ENCODE peak calls at places on chromosomes 6 and 20, in nine cellular contexts. One of them, this sample, is unnamed.

GRCh38 chr6:157229219-157229607 is 94.1 kb downstream of the TMEM242 start:
- DNase-seq in dermis microvascular lymphatic vessel endothelial cell: no peak
- DNase-seq in body of pancreas: no peak
- DNase-seq in Ammon's horn: no peak
- DNase-seq in NCI-H1105: peak; percentile 76
- DNase-seq in NCI-H1436 treated with DMSO at 0.1 percent for 48 hours: no peak
- DNase-seq in GM23248: no peak
- DNase-seq in ureter: no peak
- DNase-seq in retina: no peak
- DNase-seq in this sample: no peak

GRCh38 chr6:22106445-22106844 is 190.4 kb downstream of the PRL start:
- DNase-seq in body of pancreas: no peak
- DNase-seq in Ammon's horn: no peak
- DNase-seq in ureter: no peak
- DNase-seq in NCI-H1436 treated with DMSO at 0.1 percent for 48 hours: no peak
- DNase-seq in GM23248: no peak
- DNase-seq in dermis microvascular lymphatic vessel endothelial cell: no peak
- DNase-seq in NCI-H1105: no peak
- DNase-seq in retina: no peak
- DNase-seq in this sample: no peak

GRCh38 chr20:63295018-63295417 is 2.0 kb downstream of the COL20A1 start:
- DNase-seq in Ammon's horn: no peak
- DNase-seq in GM23248: no peak
- DNase-seq in NCI-H1436 treated with DMSO at 0.1 percent for 48 hours: no peak
- DNase-seq in ureter: no peak
- DNase-seq in NCI-H1105: no peak
- DNase-seq in dermis microvascular lymphatic vessel endothelial cell: no peak
- DNase-seq in body of pancreas: no peak
- DNase-seq in retina: no peak
- DNase-seq in this sample: no peak

GRCh38 chr20:56788041-56788670 is 159.1 kb downstream of the TFAP2C start:
- DNase-seq in NCI-H1105: no peak
- DNase-seq in GM23248: peak; percentile 95
- DNase-seq in retina: no peak
- DNase-seq in Ammon's horn: no peak
- DNase-seq in dermis microvascular lymphatic vessel endothelial cell: peak; percentile 12
- DNase-seq in NCI-H1436 treated with DMSO at 0.1 percent for 48 hours: no peak
- DNase-seq in ureter: peak; percentile 66
- DNase-seq in body of pancreas: peak; percentile 13
- DNase-seq in this sample: no peak

GRCh38 chr6:7098974-7099373 is 8.8 kb upstream of the RREB1 start:
- DNase-seq in Ammon's horn: no peak
- DNase-seq in ureter: no peak
- DNase-seq in GM23248: no peak
- DNase-seq in dermis microvascular lymphatic vessel endothelial cell: no peak
- DNase-seq in NCI-H1436 treated with DMSO at 0.1 percent for 48 hours: no peak
- DNase-seq in NCI-H1105: no peak
- DNase-seq in body of pancreas: no peak
- DNase-seq in retina: no peak
- DNase-seq in this sample: no peak

GRCh38 chr6:74585779-74586178 is 620.1 kb downstream of the COL12A1 start:
- DNase-seq in retina: no peak
- DNase-seq in body of pancreas: no peak
- DNase-seq in ureter: no peak
- DNase-seq in dermis microvascular lymphatic vessel endothelial cell: no peak
- DNase-seq in NCI-H1436 treated with DMSO at 0.1 percent for 48 hours: no peak
- DNase-seq in Ammon's horn: no peak
- DNase-seq in GM23248: peak; percentile 43
- DNase-seq in NCI-H1105: no peak
- DNase-seq in this sample: no peak

GRCh38 chr6:53069431-53069830 is 4.2 kb downstream of the FBXO9 start:
- DNase-seq in body of pancreas: no peak
- DNase-seq in NCI-H1436 treated with DMSO at 0.1 percent for 48 hours: no peak
- DNase-seq in GM23248: no peak
- DNase-seq in dermis microvascular lymphatic vessel endothelial cell: no peak
- DNase-seq in ureter: no peak
- DNase-seq in Ammon's horn: no peak
- DNase-seq in retina: no peak
- DNase-seq in NCI-H1105: no peak
- DNase-seq in this sample: no peak

GRCh38 chr20:2341336-2341735 is 39.4 kb upstream of the TGM6 start:
- DNase-seq in Ammon's horn: no peak
- DNase-seq in ureter: no peak
- DNase-seq in retina: peak; percentile 51
- DNase-seq in NCI-H1436 treated with DMSO at 0.1 percent for 48 hours: no peak
- DNase-seq in NCI-H1105: no peak
- DNase-seq in GM23248: no peak
- DNase-seq in dermis microvascular lymphatic vessel endothelial cell: no peak
- DNase-seq in body of pancreas: no peak
- DNase-seq in this sample: no peak

GRCh38 chr6:74447013-74447412 is 751.0 kb downstream of the CD109 start:
- DNase-seq in retina: no peak
- DNase-seq in NCI-H1436 treated with DMSO at 0.1 percent for 48 hours: no peak
- DNase-seq in body of pancreas: no peak
- DNase-seq in Ammon's horn: peak; percentile 20
- DNase-seq in dermis microvascular lymphatic vessel endothelial cell: peak; percentile 55
- DNase-seq in NCI-H1105: no peak
- DNase-seq in ureter: no peak
- DNase-seq in GM23248: peak; percentile 72
- DNase-seq in this sample: no peak

GRCh38 chr20:56414842-56415765 is 3.0 kb downstream of the CASS4 start:
- DNase-seq in retina: no peak
- DNase-seq in body of pancreas: no peak
- DNase-seq in Ammon's horn: no peak
- DNase-seq in dermis microvascular lymphatic vessel endothelial cell: no peak
- DNase-seq in NCI-H1105: no peak
- DNase-seq in NCI-H1436 treated with DMSO at 0.1 percent for 48 hours: no peak
- DNase-seq in GM23248: peak; percentile 87
- DNase-seq in ureter: no peak
- DNase-seq in this sample: no peak

GRCh38 chr6:157235600-157236039 is 87.7 kb downstream of the TMEM242 start:
- DNase-seq in body of pancreas: peak; percentile 62
- DNase-seq in Ammon's horn: peak; percentile 80
- DNase-seq in retina: peak; percentile 85
- DNase-seq in dermis microvascular lymphatic vessel endothelial cell: peak; percentile 12
- DNase-seq in ureter: peak; percentile 69
- DNase-seq in NCI-H1105: no peak
- DNase-seq in GM23248: peak; percentile 87
- DNase-seq in NCI-H1436 treated with DMSO at 0.1 percent for 48 hours: no peak
- DNase-seq in this sample: peak; percentile 59

GRCh38 chr20:2748551-2749342 is 51.7 kb downstream of the CPXM1 start:
- DNase-seq in NCI-H1105: no peak
- DNase-seq in dermis microvascular lymphatic vessel endothelial cell: no peak
- DNase-seq in retina: no peak
- DNase-seq in ureter: no peak
- DNase-seq in NCI-H1436 treated with DMSO at 0.1 percent for 48 hours: no peak
- DNase-seq in GM23248: no peak
- DNase-seq in Ammon's horn: no peak
- DNase-seq in body of pancreas: no peak
- DNase-seq in this sample: no peak

GRCh38 chr6:13355043-13355945 is 27.0 kb upstream of the TBC1D7 start:
- DNase-seq in body of pancreas: no peak
- DNase-seq in GM23248: peak; percentile 96
- DNase-seq in dermis microvascular lymphatic vessel endothelial cell: no peak
- DNase-seq in NCI-H1436 treated with DMSO at 0.1 percent for 48 hours: no peak
- DNase-seq in Ammon's horn: no peak
- DNase-seq in ureter: no peak
- DNase-seq in retina: no peak
- DNase-seq in NCI-H1105: no peak
- DNase-seq in this sample: no peak

GRCh38 chr6:142941018-142941417 is 4.0 kb downstream of the HIVEP2 start:
- DNase-seq in retina: no peak
- DNase-seq in Ammon's horn: no peak
- DNase-seq in dermis microvascular lymphatic vessel endothelial cell: no peak
- DNase-seq in NCI-H1105: no peak
- DNase-seq in body of pancreas: no peak
- DNase-seq in GM23248: no peak
- DNase-seq in NCI-H1436 treated with DMSO at 0.1 percent for 48 hours: no peak
- DNase-seq in ureter: no peak
- DNase-seq in this sample: no peak

GRCh38 chr20:62407221-62407992 is at the start of gene CABLES2:
- DNase-seq in body of pancreas: peak; percentile 93
- DNase-seq in NCI-H1436 treated with DMSO at 0.1 percent for 48 hours: peak; percentile 56
- DNase-seq in GM23248: peak; percentile 98
- DNase-seq in NCI-H1105: peak; percentile 94
- DNase-seq in retina: peak; percentile 91
- DNase-seq in ureter: peak; percentile 92
- DNase-seq in dermis microvascular lymphatic vessel endothelial cell: peak; percentile 83
- DNase-seq in Ammon's horn: peak; percentile 96
- DNase-seq in this sample: peak; percentile 95

GRCh38 chr6:26089272-26089671 is 2.0 kb downstream of the HFE start:
- DNase-seq in body of pancreas: no peak
- DNase-seq in NCI-H1105: no peak
- DNase-seq in ureter: no peak
- DNase-seq in Ammon's horn: no peak
- DNase-seq in dermis microvascular lymphatic vessel endothelial cell: no peak
- DNase-seq in NCI-H1436 treated with DMSO at 0.1 percent for 48 hours: no peak
- DNase-seq in retina: no peak
- DNase-seq in GM23248: peak; percentile 29
- DNase-seq in this sample: no peak

GRCh38 chr6:107741191-107741680 is 82.9 kb downstream of the SCML4 start:
- DNase-seq in GM23248: no peak
- DNase-seq in body of pancreas: no peak
- DNase-seq in Ammon's horn: no peak
- DNase-seq in ureter: no peak
- DNase-seq in dermis microvascular lymphatic vessel endothelial cell: no peak
- DNase-seq in NCI-H1105: no peak
- DNase-seq in NCI-H1436 treated with DMSO at 0.1 percent for 48 hours: no peak
- DNase-seq in retina: no peak
- DNase-seq in this sample: no peak

GRCh38 chr20:57841297-57841866 is 131.6 kb upstream of the PMEPA1 start:
- DNase-seq in GM23248: no peak
- DNase-seq in retina: no peak
- DNase-seq in Ammon's horn: no peak
- DNase-seq in dermis microvascular lymphatic vessel endothelial cell: no peak
- DNase-seq in ureter: no peak
- DNase-seq in NCI-H1105: no peak
- DNase-seq in NCI-H1436 treated with DMSO at 0.1 percent for 48 hours: no peak
- DNase-seq in body of pancreas: no peak
- DNase-seq in this sample: no peak

GRCh38 chr6:28212510-28213212 is 12.4 kb upstream of the ZSCAN9 start:
- DNase-seq in Ammon's horn: peak; percentile 18
- DNase-seq in body of pancreas: peak; percentile 65
- DNase-seq in ureter: peak; percentile 73
- DNase-seq in GM23248: peak; percentile 87
- DNase-seq in NCI-H1105: peak; percentile 70
- DNase-seq in dermis microvascular lymphatic vessel endothelial cell: peak; percentile 41
- DNase-seq in NCI-H1436 treated with DMSO at 0.1 percent for 48 hours: peak; percentile 66
- DNase-seq in retina: peak; percentile 51
- DNase-seq in this sample: no peak

GRCh38 chr6:11362481-11363018 is 130.1 kb upstream of the NEDD9 start:
- DNase-seq in body of pancreas: no peak
- DNase-seq in NCI-H1105: no peak
- DNase-seq in NCI-H1436 treated with DMSO at 0.1 percent for 48 hours: no peak
- DNase-seq in ureter: no peak
- DNase-seq in retina: no peak
- DNase-seq in Ammon's horn: no peak
- DNase-seq in GM23248: peak; percentile 14
- DNase-seq in dermis microvascular lymphatic vessel endothelial cell: no peak
- DNase-seq in this sample: no peak

GRCh38 chr20:34410331-34410730 is 47.3 kb downstream of the ITCH start:
- DNase-seq in body of pancreas: no peak
- DNase-seq in NCI-H1436 treated with DMSO at 0.1 percent for 48 hours: no peak
- DNase-seq in Ammon's horn: no peak
- DNase-seq in retina: no peak
- DNase-seq in dermis microvascular lymphatic vessel endothelial cell: no peak
- DNase-seq in NCI-H1105: no peak
- DNase-seq in GM23248: peak; percentile 80
- DNase-seq in ureter: no peak
- DNase-seq in this sample: no peak

GRCh38 chr20:54026300-54027064 is 43.9 kb downstream of the BCAS1 start:
- DNase-seq in NCI-H1105: no peak
- DNase-seq in retina: no peak
- DNase-seq in GM23248: no peak
- DNase-seq in ureter: no peak
- DNase-seq in body of pancreas: no peak
- DNase-seq in NCI-H1436 treated with DMSO at 0.1 percent for 48 hours: no peak
- DNase-seq in Ammon's horn: no peak
- DNase-seq in dermis microvascular lymphatic vessel endothelial cell: no peak
- DNase-seq in this sample: no peak

GRCh38 chr6:136685540-136686108 is 106.7 kb downstream of the MAP3K5 start:
- DNase-seq in NCI-H1436 treated with DMSO at 0.1 percent for 48 hours: no peak
- DNase-seq in ureter: no peak
- DNase-seq in Ammon's horn: no peak
- DNase-seq in body of pancreas: no peak
- DNase-seq in GM23248: no peak
- DNase-seq in NCI-H1105: no peak
- DNase-seq in retina: no peak
- DNase-seq in dermis microvascular lymphatic vessel endothelial cell: no peak
- DNase-seq in this sample: no peak

GRCh38 chr20:22437354-22437753 is 147.0 kb downstream of the FOXA2 start:
- DNase-seq in GM23248: no peak
- DNase-seq in ureter: no peak
- DNase-seq in body of pancreas: no peak
- DNase-seq in Ammon's horn: no peak
- DNase-seq in dermis microvascular lymphatic vessel endothelial cell: no peak
- DNase-seq in NCI-H1105: no peak
- DNase-seq in NCI-H1436 treated with DMSO at 0.1 percent for 48 hours: no peak
- DNase-seq in retina: no peak
- DNase-seq in this sample: no peak

GRCh38 chr6:157217198-157217893 is 106.0 kb downstream of the TMEM242 start:
- DNase-seq in retina: no peak
- DNase-seq in ureter: no peak
- DNase-seq in Ammon's horn: no peak
- DNase-seq in body of pancreas: no peak
- DNase-seq in NCI-H1105: no peak
- DNase-seq in GM23248: no peak
- DNase-seq in dermis microvascular lymphatic vessel endothelial cell: no peak
- DNase-seq in NCI-H1436 treated with DMSO at 0.1 percent for 48 hours: no peak
- DNase-seq in this sample: no peak

GRCh38 chr20:32336918-32337347 is 21.2 kb upstream of the ASXL1 start:
- DNase-seq in NCI-H1105: no peak
- DNase-seq in body of pancreas: no peak
- DNase-seq in ureter: no peak
- DNase-seq in retina: no peak
- DNase-seq in NCI-H1436 treated with DMSO at 0.1 percent for 48 hours: no peak
- DNase-seq in dermis microvascular lymphatic vessel endothelial cell: no peak
- DNase-seq in Ammon's horn: no peak
- DNase-seq in GM23248: peak; percentile 65
- DNase-seq in this sample: no peak

GRCh38 chr6:170131351-170131750 is 159.5 kb downstream of the DLL1 start:
- DNase-seq in Ammon's horn: no peak
- DNase-seq in body of pancreas: no peak
- DNase-seq in GM23248: no peak
- DNase-seq in retina: no peak
- DNase-seq in dermis microvascular lymphatic vessel endothelial cell: no peak
- DNase-seq in NCI-H1436 treated with DMSO at 0.1 percent for 48 hours: no peak
- DNase-seq in NCI-H1105: no peak
- DNase-seq in ureter: peak; percentile 31
- DNase-seq in this sample: peak; percentile 7

GRCh38 chr6:137680678-137681346 is 186.2 kb upstream of the TNFAIP3 start:
- DNase-seq in retina: no peak
- DNase-seq in body of pancreas: no peak
- DNase-seq in ureter: no peak
- DNase-seq in Ammon's horn: no peak
- DNase-seq in NCI-H1436 treated with DMSO at 0.1 percent for 48 hours: no peak
- DNase-seq in GM23248: no peak
- DNase-seq in dermis microvascular lymphatic vessel endothelial cell: no peak
- DNase-seq in NCI-H1105: no peak
- DNase-seq in this sample: no peak

GRCh38 chr6:117911660-117912059 is 4.6 kb downstream of the SLC35F1 start:
- DNase-seq in GM23248: no peak
- DNase-seq in NCI-H1105: no peak
- DNase-seq in ureter: no peak
- DNase-seq in body of pancreas: no peak
- DNase-seq in dermis microvascular lymphatic vessel endothelial cell: no peak
- DNase-seq in NCI-H1436 treated with DMSO at 0.1 percent for 48 hours: no peak
- DNase-seq in retina: no peak
- DNase-seq in Ammon's horn: no peak
- DNase-seq in this sample: no peak

GRCh38 chr20:31602430-31602778 is 2.7 kb upstream of the ID1 start:
- DNase-seq in Ammon's horn: no peak
- DNase-seq in retina: no peak
- DNase-seq in ureter: no peak
- DNase-seq in NCI-H1436 treated with DMSO at 0.1 percent for 48 hours: no peak
- DNase-seq in GM23248: no peak
- DNase-seq in body of pancreas: no peak
- DNase-seq in NCI-H1105: no peak
- DNase-seq in dermis microvascular lymphatic vessel endothelial cell: no peak
- DNase-seq in this sample: no peak

GRCh38 chr6:80145509-80145908 is 39.0 kb downstream of the BCKDHB start:
- DNase-seq in retina: no peak
- DNase-seq in NCI-H1436 treated with DMSO at 0.1 percent for 48 hours: no peak
- DNase-seq in GM23248: no peak
- DNase-seq in ureter: no peak
- DNase-seq in NCI-H1105: no peak
- DNase-seq in body of pancreas: no peak
- DNase-seq in Ammon's horn: no peak
- DNase-seq in dermis microvascular lymphatic vessel endothelial cell: no peak
- DNase-seq in this sample: no peak

This sample was measured in stomach.